ENCODE peak calls at places on chromosomes 13 and 19, in ten cellular contexts. One of them, this sample, is unnamed.

GRCh38 chr19:10887616-10888367 is 16.4 kb downstream of the CARM1 start:
- DNase-seq in hepatic stellate cell: no peak
- DNase-seq in stimulated activated CD8-positive, alpha-beta memory T cell treated with anti-CD3 and anti-CD28 coated beads, Interleukin-15, amount 100 ng/mL, for 4 hours: no peak
- DNase-seq in effector CD4-positive, alpha-beta T cell: no peak
- DNase-seq in mucosa of descending colon: no peak
- DNase-seq in astrocyte of the hippocampus: no peak
- DNase-seq in mesothelial cell of epicardium: no peak
- DNase-seq in EL: peak
- DNase-seq in A549: no peak
- DNase-seq in fibroblast of the aortic adventitia: no peak
- DNase-seq in this sample: no peak

GRCh38 chr13:108980237-108980636 is 350.8 kb downstream of the MYO16 start:
- DNase-seq in A549: no peak
- DNase-seq in hepatic stellate cell: no peak
- DNase-seq in mesothelial cell of epicardium: no peak
- DNase-seq in fibroblast of the aortic adventitia: no peak
- DNase-seq in EL: no peak
- DNase-seq in effector CD4-positive, alpha-beta T cell: no peak
- DNase-seq in stimulated activated CD8-positive, alpha-beta memory T cell treated with anti-CD3 and anti-CD28 coated beads, Interleukin-15, amount 100 ng/mL, for 4 hours: no peak
- DNase-seq in mucosa of descending colon: no peak
- DNase-seq in astrocyte of the hippocampus: no peak
- DNase-seq in this sample: no peak

GRCh38 chr13:113417836-113418721 is 35.2 kb downstream of the ADPRHL1 start:
- DNase-seq in effector CD4-positive, alpha-beta T cell: no peak
- DNase-seq in fibroblast of the aortic adventitia: no peak
- DNase-seq in hepatic stellate cell: no peak
- DNase-seq in mucosa of descending colon: no peak
- DNase-seq in A549: no peak
- DNase-seq in astrocyte of the hippocampus: no peak
- DNase-seq in stimulated activated CD8-positive, alpha-beta memory T cell treated with anti-CD3 and anti-CD28 coated beads, Interleukin-15, amount 100 ng/mL, for 4 hours: no peak
- DNase-seq in mesothelial cell of epicardium: no peak
- DNase-seq in EL: no peak
- DNase-seq in this sample: no peak

GRCh38 chr13:113159701-113160100 is 1.3 kb downstream of the PROZ start:
- DNase-seq in mesothelial cell of epicardium: no peak
- DNase-seq in mucosa of descending colon: no peak
- DNase-seq in EL: no peak
- DNase-seq in fibroblast of the aortic adventitia: no peak
- DNase-seq in hepatic stellate cell: no peak
- DNase-seq in A549: no peak
- DNase-seq in stimulated activated CD8-positive, alpha-beta memory T cell treated with anti-CD3 and anti-CD28 coated beads, Interleukin-15, amount 100 ng/mL, for 4 hours: no peak
- DNase-seq in effector CD4-positive, alpha-beta T cell: no peak
- DNase-seq in astrocyte of the hippocampus: no peak
- DNase-seq in this sample: no peak

GRCh38 chr13:58018020-58018419 is 386.5 kb downstream of the PCDH17 start:
- DNase-seq in fibroblast of the aortic adventitia: no peak
- DNase-seq in effector CD4-positive, alpha-beta T cell: no peak
- DNase-seq in stimulated activated CD8-positive, alpha-beta memory T cell treated with anti-CD3 and anti-CD28 coated beads, Interleukin-15, amount 100 ng/mL, for 4 hours: no peak
- DNase-seq in A549: no peak
- DNase-seq in astrocyte of the hippocampus: no peak
- DNase-seq in hepatic stellate cell: no peak
- DNase-seq in mesothelial cell of epicardium: no peak
- DNase-seq in EL: no peak
- DNase-seq in mucosa of descending colon: no peak
- DNase-seq in this sample: no peak

GRCh38 chr19:29533578-29534544 is 8.1 kb downstream of the VSTM2B start:
- DNase-seq in effector CD4-positive, alpha-beta T cell: no peak
- DNase-seq in hepatic stellate cell: no peak
- DNase-seq in astrocyte of the hippocampus: no peak
- DNase-seq in stimulated activated CD8-positive, alpha-beta memory T cell treated with anti-CD3 and anti-CD28 coated beads, Interleukin-15, amount 100 ng/mL, for 4 hours: no peak
- DNase-seq in mucosa of descending colon: no peak
- DNase-seq in A549: no peak
- DNase-seq in EL: no peak
- DNase-seq in mesothelial cell of epicardium: peak
- DNase-seq in fibroblast of the aortic adventitia: no peak
- DNase-seq in this sample: no peak

GRCh38 chr13:44873486-44873885 is 115.8 kb downstream of the NUFIP1 start:
- DNase-seq in effector CD4-positive, alpha-beta T cell: no peak
- DNase-seq in mucosa of descending colon: no peak
- DNase-seq in stimulated activated CD8-positive, alpha-beta memory T cell treated with anti-CD3 and anti-CD28 coated beads, Interleukin-15, amount 100 ng/mL, for 4 hours: no peak
- DNase-seq in hepatic stellate cell: no peak
- DNase-seq in EL: no peak
- DNase-seq in fibroblast of the aortic adventitia: peak
- DNase-seq in A549: no peak
- DNase-seq in mesothelial cell of epicardium: no peak
- DNase-seq in astrocyte of the hippocampus: peak
- DNase-seq in this sample: no peak

GRCh38 chr19:17311455-17312248 is 2.3 kb downstream of the DDA1 start:
- DNase-seq in effector CD4-positive, alpha-beta T cell: no peak
- DNase-seq in hepatic stellate cell: peak
- DNase-seq in EL: peak
- DNase-seq in mesothelial cell of epicardium: no peak
- DNase-seq in astrocyte of the hippocampus: peak
- DNase-seq in A549: peak
- DNase-seq in stimulated activated CD8-positive, alpha-beta memory T cell treated with anti-CD3 and anti-CD28 coated beads, Interleukin-15, amount 100 ng/mL, for 4 hours: no peak
- DNase-seq in fibroblast of the aortic adventitia: peak
- DNase-seq in mucosa of descending colon: no peak
- DNase-seq in this sample: no peak

GRCh38 chr19:42201489-42202289 is 15.8 kb downstream of the DEDD2 start:
- DNase-seq in astrocyte of the hippocampus: no peak
- DNase-seq in mucosa of descending colon: peak
- DNase-seq in A549: no peak
- DNase-seq in fibroblast of the aortic adventitia: no peak
- DNase-seq in EL: no peak
- DNase-seq in mesothelial cell of epicardium: no peak
- DNase-seq in effector CD4-positive, alpha-beta T cell: peak
- DNase-seq in stimulated activated CD8-positive, alpha-beta memory T cell treated with anti-CD3 and anti-CD28 coated beads, Interleukin-15, amount 100 ng/mL, for 4 hours: no peak
- DNase-seq in hepatic stellate cell: no peak
- DNase-seq in this sample: no peak

GRCh38 chr19:14561832-14562351 is 10.0 kb downstream of the NDUFB7 start:
- DNase-seq in mesothelial cell of epicardium: no peak
- DNase-seq in hepatic stellate cell: peak
- DNase-seq in stimulated activated CD8-positive, alpha-beta memory T cell treated with anti-CD3 and anti-CD28 coated beads, Interleukin-15, amount 100 ng/mL, for 4 hours: no peak
- DNase-seq in A549: no peak
- DNase-seq in effector CD4-positive, alpha-beta T cell: no peak
- DNase-seq in EL: no peak
- DNase-seq in mucosa of descending colon: no peak
- DNase-seq in astrocyte of the hippocampus: peak
- DNase-seq in fibroblast of the aortic adventitia: peak
- DNase-seq in this sample: no peak

GRCh38 chr19:49210901-49211451 is 53.4 kb downstream of the TRPM4 start:
- DNase-seq in A549: no peak
- DNase-seq in EL: no peak
- DNase-seq in mesothelial cell of epicardium: no peak
- DNase-seq in hepatic stellate cell: no peak
- DNase-seq in effector CD4-positive, alpha-beta T cell: no peak
- DNase-seq in fibroblast of the aortic adventitia: no peak
- DNase-seq in mucosa of descending colon: no peak
- DNase-seq in astrocyte of the hippocampus: no peak
- DNase-seq in stimulated activated CD8-positive, alpha-beta memory T cell treated with anti-CD3 and anti-CD28 coated beads, Interleukin-15, amount 100 ng/mL, for 4 hours: no peak
- DNase-seq in this sample: no peak

GRCh38 chr13:59415498-59415897 is 748.2 kb downstream of the DIAPH3 start:
- DNase-seq in EL: no peak
- DNase-seq in stimulated activated CD8-positive, alpha-beta memory T cell treated with anti-CD3 and anti-CD28 coated beads, Interleukin-15, amount 100 ng/mL, for 4 hours: no peak
- DNase-seq in hepatic stellate cell: no peak
- DNase-seq in fibroblast of the aortic adventitia: no peak
- DNase-seq in A549: no peak
- DNase-seq in mucosa of descending colon: no peak
- DNase-seq in effector CD4-positive, alpha-beta T cell: no peak
- DNase-seq in astrocyte of the hippocampus: no peak
- DNase-seq in mesothelial cell of epicardium: no peak
- DNase-seq in this sample: no peak

GRCh38 chr19:27955484-27955883 is 1257.5 kb downstream of the UQCRFS1 start:
- DNase-seq in EL: no peak
- DNase-seq in A549: no peak
- DNase-seq in fibroblast of the aortic adventitia: no peak
- DNase-seq in mesothelial cell of epicardium: no peak
- DNase-seq in stimulated activated CD8-positive, alpha-beta memory T cell treated with anti-CD3 and anti-CD28 coated beads, Interleukin-15, amount 100 ng/mL, for 4 hours: no peak
- DNase-seq in hepatic stellate cell: no peak
- DNase-seq in effector CD4-positive, alpha-beta T cell: no peak
- DNase-seq in astrocyte of the hippocampus: no peak
- DNase-seq in mucosa of descending colon: no peak
- DNase-seq in this sample: no peak

GRCh38 chr19:50418186-50419021 is at the start of gene SPIB:
- DNase-seq in astrocyte of the hippocampus: peak
- DNase-seq in effector CD4-positive, alpha-beta T cell: no peak
- DNase-seq in mucosa of descending colon: no peak
- DNase-seq in fibroblast of the aortic adventitia: no peak
- DNase-seq in hepatic stellate cell: no peak
- DNase-seq in mesothelial cell of epicardium: no peak
- DNase-seq in stimulated activated CD8-positive, alpha-beta memory T cell treated with anti-CD3 and anti-CD28 coated beads, Interleukin-15, amount 100 ng/mL, for 4 hours: no peak
- DNase-seq in A549: no peak
- DNase-seq in EL: no peak
- DNase-seq in this sample: no peak

GRCh38 chr13:98651716-98652115 is 74.8 kb upstream of the STK24 start:
- DNase-seq in A549: no peak
- DNase-seq in stimulated activated CD8-positive, alpha-beta memory T cell treated with anti-CD3 and anti-CD28 coated beads, Interleukin-15, amount 100 ng/mL, for 4 hours: no peak
- DNase-seq in hepatic stellate cell: no peak
- DNase-seq in astrocyte of the hippocampus: no peak
- DNase-seq in fibroblast of the aortic adventitia: no peak
- DNase-seq in EL: no peak
- DNase-seq in mucosa of descending colon: no peak
- DNase-seq in effector CD4-positive, alpha-beta T cell: no peak
- DNase-seq in mesothelial cell of epicardium: no peak
- DNase-seq in this sample: no peak

GRCh38 chr13:74217816-74218215 is 83.6 kb upstream of the KLF12 start:
- DNase-seq in mesothelial cell of epicardium: no peak
- DNase-seq in astrocyte of the hippocampus: peak
- DNase-seq in stimulated activated CD8-positive, alpha-beta memory T cell treated with anti-CD3 and anti-CD28 coated beads, Interleukin-15, amount 100 ng/mL, for 4 hours: no peak
- DNase-seq in A549: no peak
- DNase-seq in EL: peak
- DNase-seq in hepatic stellate cell: peak
- DNase-seq in mucosa of descending colon: no peak
- DNase-seq in effector CD4-positive, alpha-beta T cell: no peak
- DNase-seq in fibroblast of the aortic adventitia: peak
- DNase-seq in this sample: no peak

GRCh38 chr13:95643471-95643813 is 1.1 kb downstream of the DZIP1 start:
- DNase-seq in stimulated activated CD8-positive, alpha-beta memory T cell treated with anti-CD3 and anti-CD28 coated beads, Interleukin-15, amount 100 ng/mL, for 4 hours: no peak
- DNase-seq in effector CD4-positive, alpha-beta T cell: no peak
- DNase-seq in A549: peak
- DNase-seq in fibroblast of the aortic adventitia: peak
- DNase-seq in hepatic stellate cell: peak
- DNase-seq in mesothelial cell of epicardium: no peak
- DNase-seq in mucosa of descending colon: no peak
- DNase-seq in EL: peak
- DNase-seq in astrocyte of the hippocampus: peak
- DNase-seq in this sample: no peak

GRCh38 chr13:40130871-40131636 is 475.6 kb downstream of the COG6 start:
- DNase-seq in mucosa of descending colon: no peak
- DNase-seq in astrocyte of the hippocampus: no peak
- DNase-seq in stimulated activated CD8-positive, alpha-beta memory T cell treated with anti-CD3 and anti-CD28 coated beads, Interleukin-15, amount 100 ng/mL, for 4 hours: no peak
- DNase-seq in mesothelial cell of epicardium: no peak
- DNase-seq in A549: peak
- DNase-seq in EL: peak
- DNase-seq in fibroblast of the aortic adventitia: peak
- DNase-seq in effector CD4-positive, alpha-beta T cell: no peak
- DNase-seq in hepatic stellate cell: no peak
- DNase-seq in this sample: peak

GRCh38 chr19:3061214-3062161 is 807 bp downstream of the TLE5 start:
- DNase-seq in effector CD4-positive, alpha-beta T cell: peak
- DNase-seq in mucosa of descending colon: peak
- DNase-seq in mesothelial cell of epicardium: no peak
- DNase-seq in A549: no peak
- DNase-seq in hepatic stellate cell: peak
- DNase-seq in fibroblast of the aortic adventitia: no peak
- DNase-seq in stimulated activated CD8-positive, alpha-beta memory T cell treated with anti-CD3 and anti-CD28 coated beads, Interleukin-15, amount 100 ng/mL, for 4 hours: peak
- DNase-seq in EL: peak
- DNase-seq in astrocyte of the hippocampus: peak
- DNase-seq in this sample: peak

GRCh38 chr13:97911311-97912138 is 42.0 kb upstream of the IPO5 start:
- DNase-seq in effector CD4-positive, alpha-beta T cell: no peak
- DNase-seq in astrocyte of the hippocampus: no peak
- DNase-seq in fibroblast of the aortic adventitia: peak
- DNase-seq in hepatic stellate cell: no peak
- DNase-seq in EL: peak
- DNase-seq in mesothelial cell of epicardium: no peak
- DNase-seq in stimulated activated CD8-positive, alpha-beta memory T cell treated with anti-CD3 and anti-CD28 coated beads, Interleukin-15, amount 100 ng/mL, for 4 hours: no peak
- DNase-seq in A549: peak
- DNase-seq in mucosa of descending colon: no peak
- DNase-seq in this sample: peak

GRCh38 chr13:72754111-72754510 is 26.4 kb downstream of the BORA start:
- DNase-seq in A549: no peak
- DNase-seq in stimulated activated CD8-positive, alpha-beta memory T cell treated with anti-CD3 and anti-CD28 coated beads, Interleukin-15, amount 100 ng/mL, for 4 hours: no peak
- DNase-seq in effector CD4-positive, alpha-beta T cell: no peak
- DNase-seq in hepatic stellate cell: no peak
- DNase-seq in fibroblast of the aortic adventitia: no peak
- DNase-seq in mesothelial cell of epicardium: no peak
- DNase-seq in EL: no peak
- DNase-seq in mucosa of descending colon: no peak
- DNase-seq in astrocyte of the hippocampus: no peak
- DNase-seq in this sample: no peak

GRCh38 chr13:79779761-79780160 is 298.8 kb downstream of the NDFIP2 start:
- DNase-seq in mesothelial cell of epicardium: no peak
- DNase-seq in effector CD4-positive, alpha-beta T cell: no peak
- DNase-seq in EL: peak
- DNase-seq in A549: no peak
- DNase-seq in mucosa of descending colon: no peak
- DNase-seq in stimulated activated CD8-positive, alpha-beta memory T cell treated with anti-CD3 and anti-CD28 coated beads, Interleukin-15, amount 100 ng/mL, for 4 hours: no peak
- DNase-seq in astrocyte of the hippocampus: peak
- DNase-seq in fibroblast of the aortic adventitia: peak
- DNase-seq in hepatic stellate cell: peak
- DNase-seq in this sample: no peak

GRCh38 chr13:99984463-99985242 is 3.1 kb downstream of the ZIC2 start:
- DNase-seq in effector CD4-positive, alpha-beta T cell: no peak
- DNase-seq in fibroblast of the aortic adventitia: no peak
- DNase-seq in hepatic stellate cell: no peak
- DNase-seq in mesothelial cell of epicardium: no peak
- DNase-seq in mucosa of descending colon: peak
- DNase-seq in astrocyte of the hippocampus: peak
- DNase-seq in stimulated activated CD8-positive, alpha-beta memory T cell treated with anti-CD3 and anti-CD28 coated beads, Interleukin-15, amount 100 ng/mL, for 4 hours: no peak
- DNase-seq in A549: peak
- DNase-seq in EL: no peak
- DNase-seq in this sample: peak

This sample was measured in RKO.